ENCODE peak calls at places on chromosomes 1 and 21, in six cellular contexts. One of them, this sample, is unnamed.

GRCh38 chr1:92481598-92482403 is 4.9 kb downstream of the GFI1 start:
- DNase-seq in HCT116: no peak
- DNase-seq in A549: no peak
- DNase-seq in K562: no peak
- DNase-seq in GM12878: no peak
- DNase-seq in HepG2: no peak
- DNase-seq in this sample: peak

GRCh38 chr1:164263540-164263939 is 295.4 kb upstream of the PBX1 start:
- DNase-seq in HCT116: no peak
- DNase-seq in A549: no peak
- DNase-seq in K562: no peak
- DNase-seq in GM12878: no peak
- DNase-seq in HepG2: no peak
- DNase-seq in this sample: no peak

GRCh38 chr1:180515857-180516388 is 13.5 kb upstream of the ACBD6 start:
- DNase-seq in HCT116: peak
- DNase-seq in A549: peak
- DNase-seq in K562: peak
- DNase-seq in GM12878: peak
- DNase-seq in HepG2: peak
- DNase-seq in this sample: peak

GRCh38 chr1:165539908-165540307 is 3.9 kb upstream of the LRRC52 start:
- DNase-seq in HCT116: no peak
- DNase-seq in A549: no peak
- DNase-seq in K562: no peak
- DNase-seq in GM12878: no peak
- DNase-seq in HepG2: no peak
- DNase-seq in this sample: no peak

GRCh38 chr1:50735443-50735842 is 224.6 kb downstream of the FAF1 start:
- DNase-seq in HCT116: no peak
- DNase-seq in A549: peak
- DNase-seq in K562: peak
- DNase-seq in GM12878: no peak
- DNase-seq in HepG2: no peak
- DNase-seq in this sample: no peak

GRCh38 chr1:17308593-17308992 is 596 bp downstream of the PADI4 start:
- DNase-seq in HCT116: no peak
- DNase-seq in A549: no peak
- DNase-seq in K562: no peak
- DNase-seq in GM12878: no peak
- DNase-seq in HepG2: no peak
- DNase-seq in this sample: peak

GRCh38 chr1:230144010-230144614 is 77.1 kb downstream of the GALNT2 start:
- DNase-seq in HCT116: no peak
- DNase-seq in A549: no peak
- DNase-seq in K562: no peak
- DNase-seq in GM12878: no peak
- DNase-seq in HepG2: peak
- DNase-seq in this sample: no peak

GRCh38 chr1:85137660-85138059 is 63.2 kb downstream of the SYDE2 start:
- DNase-seq in HCT116: no peak
- DNase-seq in A549: peak
- DNase-seq in K562: no peak
- DNase-seq in GM12878: no peak
- DNase-seq in HepG2: peak
- DNase-seq in this sample: no peak

GRCh38 chr1:17596186-17596585 is 56.7 kb downstream of the ARHGEF10L start:
- DNase-seq in HCT116: no peak
- DNase-seq in A549: no peak
- DNase-seq in K562: no peak
- DNase-seq in GM12878: no peak
- DNase-seq in HepG2: no peak
- DNase-seq in this sample: no peak

GRCh38 chr1:178397678-178398077 is 99.1 kb downstream of the CLEC20A start:
- DNase-seq in HCT116: no peak
- DNase-seq in A549: peak
- DNase-seq in K562: no peak
- DNase-seq in GM12878: no peak
- DNase-seq in HepG2: no peak
- DNase-seq in this sample: no peak

DNA sequence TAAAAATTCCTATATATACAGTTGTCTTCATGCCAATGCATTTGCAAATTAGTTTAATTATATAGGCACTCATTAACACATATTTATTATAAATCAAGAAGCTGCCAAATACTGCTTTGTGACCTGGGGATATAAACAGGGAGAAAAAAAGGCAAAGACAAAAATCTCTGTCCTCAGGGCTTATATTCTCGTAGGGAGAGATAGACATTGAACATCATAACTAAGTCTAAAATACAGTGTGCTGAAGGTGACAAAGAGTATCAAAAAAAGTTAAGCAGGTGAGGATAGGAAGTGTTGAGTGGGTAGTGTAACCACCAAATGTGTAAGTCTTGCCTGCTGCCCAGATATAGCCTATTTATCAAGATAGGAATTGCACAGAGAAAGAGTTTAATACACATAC is 40.7 kb upstream of the LYPLAL1 start:
- DNase-seq in HCT116: no peak
- DNase-seq in A549: no peak
- DNase-seq in K562: no peak
- DNase-seq in GM12878: no peak
- DNase-seq in HepG2: no peak
- DNase-seq in this sample: no peak
- TF ChIP-seq REST in HCT116: no peak
- TF ChIP-seq REST in A549: no peak
- TF ChIP-seq REST in K562: no peak
- TF ChIP-seq REST in GM12878: no peak
- TF ChIP-seq REST in HepG2: no peak
- TF ChIP-seq REST in this sample: no peak

DNA sequence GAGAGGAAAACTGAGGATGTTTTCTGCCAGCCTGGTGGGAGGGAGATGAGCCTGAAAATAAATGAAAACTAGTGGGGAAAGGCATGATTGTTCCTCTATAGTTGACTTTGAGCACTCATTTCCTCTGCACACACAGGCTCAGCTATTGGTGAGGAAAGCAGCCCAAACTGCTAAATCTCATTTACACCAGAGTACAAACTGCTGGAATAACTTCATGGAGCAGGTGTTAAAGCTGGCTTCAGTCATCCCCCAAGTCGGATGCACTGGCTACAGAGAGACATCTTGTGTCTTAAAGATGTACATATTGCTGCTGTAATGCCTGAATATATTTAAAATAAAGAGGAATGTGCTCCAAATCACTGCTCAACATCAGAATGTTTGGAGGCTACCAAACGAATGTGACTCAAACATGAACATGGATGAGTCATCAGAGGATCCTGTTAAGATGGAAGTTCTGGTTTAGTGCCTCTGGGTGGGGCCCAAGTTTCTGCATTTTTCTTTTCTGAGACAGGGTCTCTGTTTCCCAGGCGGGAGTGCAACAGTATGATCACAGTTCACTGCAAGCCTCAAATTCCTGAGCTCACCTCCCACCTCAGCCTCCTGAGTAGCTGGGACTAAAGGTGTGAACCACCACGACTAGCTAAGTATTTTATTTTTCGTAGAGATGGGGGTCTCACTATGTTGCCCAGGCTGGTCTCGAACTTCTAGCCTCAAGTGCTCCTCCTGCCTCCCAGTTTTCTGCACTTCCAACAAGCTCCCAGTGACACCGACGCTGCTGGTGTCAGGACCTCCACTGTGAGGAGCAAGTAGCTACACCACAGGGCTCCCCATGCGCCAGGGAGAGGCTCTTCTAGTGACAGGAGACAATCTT is 79.0 kb upstream of the KRTAP19-8 start:
- DNase-seq in HCT116: peak
- DNase-seq in A549: no peak
- DNase-seq in K562: no peak
- DNase-seq in GM12878: no peak
- DNase-seq in HepG2: no peak
- DNase-seq in this sample: no peak
- H3K4me3 ChIP-seq in HCT116: no peak
- H3K4me3 ChIP-seq in A549: no peak
- H3K4me3 ChIP-seq in K562: no peak
- H3K4me3 ChIP-seq in GM12878: no peak
- H3K4me3 ChIP-seq in HepG2: no peak
- H3K4me3 ChIP-seq in this sample: no peak

DNA sequence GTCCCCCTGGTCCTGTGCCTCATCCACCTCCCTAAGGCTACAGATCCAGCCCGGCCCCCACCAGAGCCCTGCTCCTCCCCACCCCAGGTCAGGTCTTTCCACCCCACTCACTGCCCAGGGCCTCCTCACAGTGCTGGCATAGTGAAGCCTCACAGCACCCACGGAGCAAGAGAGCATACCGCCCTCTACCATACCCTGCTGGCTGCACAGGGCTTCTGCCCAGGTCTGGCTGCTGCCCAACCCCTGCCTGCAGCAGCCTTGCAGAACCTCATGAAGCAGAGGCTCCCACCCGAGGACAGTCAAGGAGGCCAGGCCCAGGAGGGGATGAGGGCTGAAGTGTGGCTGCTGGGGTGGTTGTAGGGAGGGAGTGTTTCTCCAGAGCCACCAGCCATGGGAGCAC is 19.7 kb upstream of the ARF1 start:
- DNase-seq in HCT116: no peak
- DNase-seq in A549: peak
- DNase-seq in K562: no peak
- DNase-seq in GM12878: no peak
- DNase-seq in HepG2: no peak
- DNase-seq in this sample: no peak
- TF ChIP-seq REST in HCT116: no peak
- TF ChIP-seq REST in A549: no peak
- TF ChIP-seq REST in K562: no peak
- TF ChIP-seq REST in GM12878: no peak
- TF ChIP-seq REST in HepG2: no peak
- TF ChIP-seq REST in this sample: no peak

GRCh38 chr21:36288651-36289243 is 31.2 kb upstream of the MORC3 start:
- DNase-seq in HCT116: no peak
- DNase-seq in A549: no peak
- DNase-seq in K562: no peak
- DNase-seq in GM12878: no peak
- DNase-seq in HepG2: no peak
- DNase-seq in this sample: no peak
- H3K4me3 ChIP-seq in HCT116: no peak
- H3K4me3 ChIP-seq in A549: no peak
- H3K4me3 ChIP-seq in K562: no peak
- H3K4me3 ChIP-seq in GM12878: peak
- H3K4me3 ChIP-seq in HepG2: no peak
- H3K4me3 ChIP-seq in this sample: no peak

GRCh38 chr21:37166733-37167132 is 93.7 kb downstream of the TTC3 start:
- DNase-seq in HCT116: peak
- DNase-seq in A549: peak
- DNase-seq in K562: peak
- DNase-seq in GM12878: no peak
- DNase-seq in HepG2: no peak
- DNase-seq in this sample: no peak
- TF ChIP-seq REST in HCT116: no peak
- TF ChIP-seq REST in A549: no peak
- TF ChIP-seq REST in K562: no peak
- TF ChIP-seq REST in GM12878: no peak
- TF ChIP-seq REST in HepG2: no peak
- TF ChIP-seq REST in this sample: no peak

GRCh38 chr21:45033791-45034555 is 40.4 kb upstream of the ADARB1 start:
- DNase-seq in HCT116: no peak
- DNase-seq in A549: no peak
- DNase-seq in K562: no peak
- DNase-seq in GM12878: no peak
- DNase-seq in HepG2: no peak
- DNase-seq in this sample: no peak
- H3K4me3 ChIP-seq in HCT116: no peak
- H3K4me3 ChIP-seq in A549: no peak
- H3K4me3 ChIP-seq in K562: no peak
- H3K4me3 ChIP-seq in GM12878: no peak
- H3K4me3 ChIP-seq in HepG2: no peak
- H3K4me3 ChIP-seq in this sample: no peak

GRCh38 chr1:145751491-145752021 is 32.3 kb downstream of the CD160 start:
- DNase-seq in HCT116: no peak
- DNase-seq in A549: no peak
- DNase-seq in K562: no peak
- DNase-seq in GM12878: no peak
- DNase-seq in HepG2: no peak
- DNase-seq in this sample: no peak
- TF ChIP-seq REST in HCT116: no peak
- TF ChIP-seq REST in A549: no peak
- TF ChIP-seq REST in K562: no peak
- TF ChIP-seq REST in GM12878: no peak
- TF ChIP-seq REST in HepG2: no peak
- TF ChIP-seq REST in this sample: no peak

GRCh38 chr1:36150296-36151132 is 1.2 kb upstream of the TRAPPC3 start:
- DNase-seq in HCT116: peak
- DNase-seq in A549: peak
- DNase-seq in K562: peak
- DNase-seq in GM12878: no peak
- DNase-seq in HepG2: peak
- DNase-seq in this sample: peak
- H3K4me3 ChIP-seq in HCT116: peak
- H3K4me3 ChIP-seq in A549: no peak
- H3K4me3 ChIP-seq in K562: peak
- H3K4me3 ChIP-seq in GM12878: peak
- H3K4me3 ChIP-seq in HepG2: peak
- H3K4me3 ChIP-seq in this sample: peak

GRCh38 chr1:39845569-39846566 is 37.4 kb downstream of the TRIT1 start:
- DNase-seq in HCT116: no peak
- DNase-seq in A549: no peak
- DNase-seq in K562: peak
- DNase-seq in GM12878: peak
- DNase-seq in HepG2: peak
- DNase-seq in this sample: peak
- TF ChIP-seq REST in HCT116: no peak
- TF ChIP-seq REST in A549: no peak
- TF ChIP-seq REST in K562: no peak
- TF ChIP-seq REST in GM12878: no peak
- TF ChIP-seq REST in HepG2: no peak
- TF ChIP-seq REST in this sample: no peak

This sample was measured in HL-60.